ENCODE peak calls at places on chromosome 18, in five cellular contexts. N, A, R, L and P are unnamed samples. For H3K4me1 and H3K36me3, the result is how much of the 10 kb centered on the place peaks cover.

GRCh38 chr18:41905786-41906527 is 49.1 kb upstream of the PIK3C3 start:
- DNase-seq in N (no peak), A (no peak), R (peak), L (no peak), P (peak)

GRCh38 chr18:76875390-76876330 is 53.3 kb downstream of the ZNF236 start:
- DNase-seq in N (peak), A (no peak), R (peak), L (peak), P (peak)

GRCh38 chr18:1483386-1483785 is 578.7 kb downstream of the ADCYAP1 start:
- DNase-seq in N (no peak), A (no peak), R (no peak), L (no peak), P (no peak)

GRCh38 chr18:68803371-68803770 is 5.5 kb downstream of the CCDC102B start:
- DNase-seq in N (peak), A (no peak), R (peak), L (no peak), P (no peak)

GRCh38 chr18:71116535-71116934 is 827.7 kb downstream of the SOCS6 start:
- DNase-seq in N (no peak), A (no peak), R (no peak), L (no peak), P (no peak)

GRCh38 chr18:75811156-75811555 is 383.7 kb upstream of the SMIM21 start:
- DNase-seq in N (no peak), A (no peak), R (no peak), L (no peak), P (peak)

GRCh38 chr18:6731197-6731596 is 1.7 kb downstream of the ARHGAP28 start:
- DNase-seq in N (peak), A (no peak), R (peak), L (no peak), P (peak)

GRCh38 chr18:63131106-63131943 is 188.2 kb downstream of the BCL2 start:
- DNase-seq in N (peak), A (no peak), R (peak), L (peak), P (peak)

GRCh38 chr18:63073481-63073880 is 246.1 kb downstream of the BCL2 start:
- DNase-seq in N (no peak), A (no peak), R (no peak), L (no peak), P (no peak)

GRCh38 chr18:55233850-55234249 is 274.6 kb upstream of the CCDC68 start:
- DNase-seq in N (peak), A (no peak), R (no peak), L (no peak), P (no peak)

GRCh38 chr18:22695674-22696073 is 237.5 kb upstream of the RBBP8 start:
- DNase-seq in N (no peak), A (no peak), R (no peak), L (no peak), P (no peak)

GRCh38 chr18:28637897-28638296 is 461.0 kb upstream of the CDH2 start:
- DNase-seq in N (no peak), A (no peak), R (no peak), L (no peak), P (peak)

GRCh38 chr18:13618760-13619438 is 107.5 kb downstream of the FAM210A start:
- DNase-seq in N (no peak), A (no peak), R (no peak), L (no peak), P (no peak)

GRCh38 chr18:23890589-23890988 is 124.0 kb upstream of the TTC39C start:
- DNase-seq in N (peak), A (no peak), R (no peak), L (no peak), P (no peak)

GRCh38 chr18:70041459-70042020 is 93.9 kb upstream of the CD226 start:
- DNase-seq in N (no peak), A (no peak), R (no peak), L (no peak), P (no peak)

GRCh38 chr18:75735291-75735690 is 307.8 kb upstream of the SMIM21 start:
- DNase-seq in N (no peak), A (no peak), R (no peak), L (no peak), P (no peak)

GRCh38 chr18:41532344-41533086 is 422.5 kb upstream of the PIK3C3 start:
- DNase-seq in N (peak), A (no peak), R (peak), L (no peak), P (peak)

GRCh38 chr18:42087195-42087594 is 132.2 kb downstream of the PIK3C3 start:
- DNase-seq in N (no peak), A (no peak), R (no peak), L (no peak), P (no peak)

GRCh38 chr18:11908182-11909080 is at the start of gene MPPE1:
- DNase-seq in N (peak), A (peak), R (peak), L (peak), P (peak)
- H2BK5ac ChIP-seq in N (peak), A (peak), R (peak), L (peak), P (no peak)

GRCh38 chr18:48769006-48769646 is 181.6 kb downstream of the SMAD7 start:
- DNase-seq in N (no peak), A (no peak), R (no peak), L (no peak), P (no peak)

GRCh38 chr18:48771641-48772380 is 179.0 kb downstream of the SMAD7 start:
- DNase-seq in N (no peak), A (no peak), R (no peak), L (no peak), P (no peak)

GRCh38 chr18:48767090-48767670 is 183.6 kb downstream of the SMAD7 start:
- DNase-seq in N (peak), A (no peak), R (peak), L (no peak), P (peak)

GRCh38 chr18:48772457-48772856 is 178.3 kb downstream of the SMAD7 start:
- DNase-seq in N (no peak), A (no peak), R (no peak), L (no peak), P (no peak)

GRCh38 chr18:48770243-48770642 is 180.5 kb downstream of the SMAD7 start:
- DNase-seq in N (no peak), A (no peak), R (no peak), L (no peak), P (no peak)
- H3K4me1 ChIP-seq in N (under half), A (under half), R (under half), L (under half), P (under half)

GRCh38 chr18:3864669-3865298 is 414.8 kb downstream of the TGIF1 start:
- DNase-seq in N (no peak), A (no peak), R (no peak), L (no peak), P (no peak)

GRCh38 chr18:3863006-3863405 is 413.0 kb downstream of the TGIF1 start:
- DNase-seq in N (no peak), A (no peak), R (no peak), L (no peak), P (no peak)

GRCh38 chr18:3861495-3861894 is 411.5 kb downstream of the TGIF1 start:
- DNase-seq in N (no peak), A (no peak), R (no peak), L (no peak), P (no peak)

GRCh38 chr18:3867252-3867651 is 417.3 kb downstream of the TGIF1 start:
- DNase-seq in N (no peak), A (no peak), R (no peak), L (no peak), P (no peak)

DNA sequence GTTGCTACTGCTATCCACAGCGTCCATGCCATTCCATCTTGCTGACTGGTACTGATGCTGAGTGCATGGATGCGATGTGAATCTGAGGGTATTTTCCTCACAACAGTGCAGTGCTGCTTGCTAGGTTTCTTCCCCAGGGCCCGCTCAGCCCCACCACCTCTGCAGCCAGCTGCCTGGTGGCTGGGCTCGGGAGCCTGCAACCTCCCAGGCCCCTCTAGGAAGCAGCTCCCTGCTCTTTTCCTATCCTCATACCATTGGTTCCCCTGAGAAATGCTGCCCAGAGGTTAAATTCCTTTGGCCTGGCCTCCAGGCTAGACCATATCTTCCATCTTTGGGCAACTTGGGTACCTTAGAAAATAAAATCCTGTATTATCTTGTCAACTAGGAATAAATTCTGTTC is 413.6 kb downstream of the TGIF1 start:
- DNase-seq in N (no peak), A (no peak), R (no peak), L (no peak), P (peak)
- H3K36me3 ChIP-seq in N (under half), A (under half), R (under half), L (under half), P (under half)

GRCh38 chr18:27415495-27415894 is 230.4 kb upstream of the CHST9 start:
- DNase-seq in N (no peak), A (no peak), R (no peak), L (no peak), P (no peak)

GRCh38 chr18:27412551-27412950 is 227.4 kb upstream of the CHST9 start:
- DNase-seq in N (no peak), A (no peak), R (no peak), L (no peak), P (no peak)

GRCh38 chr18:27411911-27412310 is 226.8 kb upstream of the CHST9 start:
- DNase-seq in N (no peak), A (no peak), R (peak), L (no peak), P (no peak)

GRCh38 chr18:27414691-27415090 is 229.6 kb upstream of the CHST9 start:
- DNase-seq in N (no peak), A (no peak), R (no peak), L (no peak), P (no peak)

GRCh38 chr18:27413495-27414401 is 228.6 kb upstream of the CHST9 start:
- DNase-seq in N (no peak), A (no peak), R (peak), L (no peak), P (no peak)
- H2BK5ac ChIP-seq in N (no peak), A (no peak), R (no peak), L (no peak), P (no peak)

DNA sequence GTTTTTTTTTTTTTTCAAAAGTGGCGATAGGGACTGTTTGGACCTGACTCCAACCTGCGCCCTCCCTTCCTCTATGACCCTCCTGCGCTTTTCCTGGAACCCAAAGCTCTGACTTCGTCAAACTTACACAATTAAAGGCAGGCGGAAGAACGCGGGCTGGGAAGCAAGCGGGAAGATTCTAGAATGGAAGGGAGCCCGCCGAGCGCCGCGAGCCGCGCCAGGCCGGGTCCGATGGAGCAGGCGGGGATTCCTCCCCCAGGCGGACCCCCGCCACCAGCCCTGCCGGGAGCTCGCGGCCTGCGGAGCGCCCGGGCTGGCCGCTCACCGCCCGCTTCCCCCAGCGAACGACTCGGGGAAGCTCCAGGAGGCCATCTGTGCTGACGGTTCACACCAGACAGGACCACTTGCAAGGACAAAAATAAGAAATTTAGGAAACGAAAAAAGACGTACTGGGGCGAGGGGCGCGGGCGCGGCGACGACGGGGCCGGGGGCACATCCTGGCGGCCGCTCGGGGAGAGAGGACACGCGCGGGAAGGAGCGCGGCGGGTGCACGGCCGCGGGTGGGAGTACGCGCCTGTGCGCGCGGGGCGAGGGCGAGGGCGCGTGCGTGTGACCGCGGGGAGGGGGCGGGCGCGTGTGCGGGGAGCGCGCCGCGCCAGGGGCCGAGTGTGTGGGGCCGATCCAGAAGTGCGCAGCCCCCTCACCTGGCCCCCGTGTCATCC is 1.1 kb upstream of the SALL3 start:
- DNase-seq in N (no peak), A (no peak), R (no peak), L (no peak), P (peak)
- H3K4me1 ChIP-seq in N (under half), A (under half), R (under half), L (under half), P (under half)

DNA sequence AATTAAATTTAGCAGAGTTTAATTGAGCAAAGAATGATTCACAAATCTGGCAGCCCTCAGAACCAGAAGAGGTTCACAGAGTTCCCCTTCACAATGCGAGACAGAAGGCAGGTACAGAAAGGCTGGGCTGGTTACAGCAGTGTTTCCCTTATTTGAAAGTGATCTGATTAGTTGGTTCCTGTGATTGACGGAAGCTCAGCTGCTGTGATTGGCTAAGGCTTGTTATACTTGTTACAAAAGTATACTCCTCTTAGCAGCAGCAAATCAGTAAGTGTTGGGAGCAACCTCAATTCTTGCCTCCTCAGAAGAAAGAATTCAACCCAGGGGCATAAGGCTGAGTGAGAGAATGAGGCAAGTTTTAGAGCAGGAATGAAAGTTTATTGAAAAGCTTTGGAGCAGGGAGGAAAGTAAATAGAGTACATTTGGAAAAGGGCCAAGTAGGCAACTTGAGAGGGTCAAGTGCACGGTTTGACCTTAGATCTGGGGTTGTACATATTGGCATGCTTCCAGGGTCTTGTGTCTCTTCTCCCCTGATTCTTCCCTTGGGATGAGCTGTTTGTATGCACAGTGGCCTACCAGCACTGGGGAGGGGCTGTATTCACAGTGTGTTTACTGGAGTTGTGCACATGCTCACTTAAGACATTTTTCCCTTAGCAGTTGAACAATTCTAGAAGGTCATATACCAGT is 431.8 kb upstream of the RAB12 start:
- DNase-seq in N (peak), A (no peak), R (peak), L (no peak), P (peak)
- H3K36me3 ChIP-seq in N (under half), A (under half), R (under half), L (under half), P (under half)